ENCODE peak calls at places on chromosomes 2 and 18, in ten cellular contexts. X, I, M, P, O, Z, N, W, Y and U are unnamed samples.
A peak's percentile ranks its signal among the peaks of the same experiment; 100 is the strongest.

GRCh38 chr2:191678437-191679110 is 638 bp downstream of the NABP1 start:
- DNase-seq in X (peak; percentile 78), I (no peak), M (peak; percentile 51), P (peak; percentile 73), O (no peak), Z (no peak), N (peak; percentile 37), W (no peak), Y (peak; percentile 50), U (peak; percentile 74)

GRCh38 chr2:7812231-7812995 is 869.4 kb upstream of the ID2 start:
- DNase-seq in X (no peak), I (peak; percentile 82), M (no peak), P (no peak), O (peak; percentile 79), Z (peak; percentile 78), N (no peak), W (no peak), Y (no peak), U (no peak)

GRCh38 chr2:219127236-219127635 is 33.4 kb downstream of the NHEJ1 start:
- DNase-seq in X (no peak), I (peak; percentile 27), M (no peak), P (no peak), O (no peak), Z (peak; percentile 54), N (no peak), W (no peak), Y (no peak), U (no peak)

GRCh38 chr18:25005602-25006375 is 346.2 kb downstream of the ZNF521 start:
- DNase-seq in X (no peak), I (no peak), M (peak; percentile 30), P (no peak), O (peak; percentile 6), Z (peak; percentile 42), N (no peak), W (no peak), Y (no peak), U (peak; percentile 34)

GRCh38 chr18:45320724-45321123 is 294.6 kb upstream of the SLC14A2 start:
- DNase-seq in X (no peak), I (peak; percentile 66), M (no peak), P (peak; percentile 51), O (peak; percentile 10), Z (peak; percentile 60), N (no peak), W (no peak), Y (no peak), U (no peak)

GRCh38 chr18:80196528-80197320 is 50.6 kb downstream of the PARD6G start:
- DNase-seq in X (no peak), I (peak; percentile 52), M (peak; percentile 16), P (no peak), O (peak; percentile 72), Z (peak; percentile 31), N (no peak), W (no peak), Y (no peak), U (peak; percentile 25)

GRCh38 chr2:217331577-217332139 is 471.8 kb upstream of the TNP1 start:
- DNase-seq in X (no peak), I (peak; percentile 95), M (no peak), P (no peak), O (peak; percentile 71), Z (peak; percentile 85), N (no peak), W (no peak), Y (no peak), U (peak; percentile 41)

GRCh38 chr2:83782122-83782521 is 677.0 kb downstream of the SUCLG1 start:
- DNase-seq in X (no peak), I (no peak), M (no peak), P (no peak), O (no peak), Z (no peak), N (no peak), W (no peak), Y (no peak), U (no peak)

GRCh38 chr2:198316852-198317395 is 512.5 kb downstream of the PLCL1 start:
- DNase-seq in X (peak; percentile 64), I (no peak), M (no peak), P (no peak), O (no peak), Z (no peak), N (no peak), W (no peak), Y (no peak), U (no peak)

GRCh38 chr2:138780451-138780880 is 276 bp upstream of the NXPH2 start:
- DNase-seq in X (no peak), I (no peak), M (no peak), P (no peak), O (no peak), Z (no peak), N (no peak), W (no peak), Y (no peak), U (no peak)

DNA sequence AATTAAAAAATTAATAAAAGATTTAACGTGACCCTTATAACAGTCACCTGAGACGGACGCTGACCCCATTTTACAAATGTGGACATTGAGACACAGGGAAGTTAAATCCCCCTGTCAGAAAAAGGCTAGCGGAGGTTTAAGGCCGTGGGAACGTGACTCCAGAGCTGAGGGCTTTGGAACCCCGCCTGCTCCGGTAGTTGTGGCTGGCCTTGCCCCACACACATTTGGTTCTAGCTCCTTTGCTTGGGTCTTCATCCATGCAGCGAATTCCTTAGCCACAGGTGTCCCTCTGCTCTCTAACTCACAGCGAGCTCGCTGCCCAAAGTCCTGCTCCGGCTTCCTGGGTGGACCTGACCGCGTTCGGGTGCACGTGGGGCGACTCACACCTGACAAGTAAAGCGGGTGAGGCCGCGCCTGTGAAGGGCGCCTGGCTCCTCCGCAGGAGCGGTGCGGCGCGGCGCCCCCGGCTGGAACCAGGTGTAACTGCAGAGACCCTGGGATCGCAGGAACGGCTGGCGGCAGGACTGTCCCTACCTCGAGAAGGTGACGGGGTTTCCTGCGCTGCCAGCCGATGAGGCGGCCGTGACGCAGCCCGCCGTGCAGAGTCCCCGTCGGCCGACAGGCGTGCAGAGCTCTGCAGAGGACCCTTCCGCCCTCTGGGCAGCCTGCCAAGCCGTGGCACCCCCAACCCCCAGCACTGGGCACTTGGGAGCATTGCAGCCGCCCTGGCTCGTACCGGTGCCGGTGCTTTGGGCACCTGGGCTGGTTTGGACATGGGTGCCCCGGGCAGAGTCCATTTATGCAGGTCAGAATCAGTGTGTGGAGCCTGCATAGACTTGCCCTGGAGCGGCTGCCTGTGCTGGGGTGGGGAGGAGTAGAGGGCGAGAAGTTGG is 2.4 kb upstream of the PROC start:
- DNase-seq in X (peak; percentile 86), I (no peak), M (no peak), P (peak; percentile 93), O (peak; percentile 37), Z (no peak), N (peak; percentile 83), W (no peak), Y (peak; percentile 50), U (peak; percentile 76)
- H3K4me3 ChIP-seq in X (peak overlapping the region; percentile 55), I (no peak overlapping the region), M (peak overlapping the region; percentile 4), P (peak overlapping the region; percentile 53), O (peak overlapping the region; percentile 14), Z (no peak overlapping the region), N (peak overlapping the region; percentile 77), W (peak overlapping the region; percentile 33), Y (peak overlapping the region; percentile 67), U (peak overlapping the region; percentile 3)

GRCh38 chr2:47485177-47485576 is 82.2 kb downstream of the MSH2 start:
- DNase-seq in X (no peak), I (no peak), M (no peak), P (no peak), O (no peak), Z (no peak), N (no peak), W (no peak), Y (no peak), U (no peak)

GRCh38 chr2:47487498-47487875 is 84.5 kb downstream of the MSH2 start:
- DNase-seq in X (no peak), I (no peak), M (no peak), P (no peak), O (no peak), Z (no peak), N (no peak), W (no peak), Y (no peak), U (no peak)

GRCh38 chr2:47485751-47486300 is 82.9 kb downstream of the MSH2 start:
- DNase-seq in X (no peak), I (no peak), M (no peak), P (no peak), O (no peak), Z (no peak), N (no peak), W (no peak), Y (no peak), U (no peak)

GRCh38 chr2:47488870-47489584 is 86.1 kb downstream of the MSH2 start:
- DNase-seq in X (no peak), I (peak; percentile 89), M (no peak), P (no peak), O (peak; percentile 78), Z (peak; percentile 88), N (no peak), W (no peak), Y (no peak), U (no peak)

GRCh38 chr2:47486858-47487497 is 84.0 kb downstream of the MSH2 start:
- DNase-seq in X (no peak), I (no peak), M (no peak), P (no peak), O (no peak), Z (no peak), N (no peak), W (no peak), Y (no peak), U (no peak)
- H3K4me3 ChIP-seq in X (no peak overlapping the region), I (no peak overlapping the region), M (no peak overlapping the region), P (no peak overlapping the region), O (no peak overlapping the region), Z (no peak overlapping the region), N (no peak overlapping the region), W (no peak overlapping the region), Y (no peak overlapping the region), U (no peak overlapping the region)

DNA sequence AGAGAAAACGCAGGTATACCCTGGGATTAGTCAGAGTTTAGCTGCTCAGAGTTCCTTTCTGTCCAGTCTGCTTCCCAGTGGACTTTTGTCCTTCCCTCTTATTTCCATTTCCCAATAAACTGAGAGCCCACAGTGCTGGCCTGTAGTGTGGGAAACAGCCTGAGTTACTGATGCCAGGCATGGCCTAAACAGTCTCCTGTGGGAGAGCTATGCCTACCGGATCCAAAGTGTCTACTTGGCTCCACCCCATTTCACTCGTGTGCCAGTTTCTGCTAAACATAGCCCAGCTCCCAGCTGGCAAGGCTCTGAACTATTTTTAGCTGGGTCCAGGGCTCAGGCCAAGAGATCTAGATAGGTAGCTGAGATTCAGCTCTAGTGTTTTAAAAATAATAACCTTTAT is 15.6 kb upstream of the PPP1CB start:
- DNase-seq in X (peak; percentile 52), I (no peak), M (peak; percentile 68), P (peak; percentile 96), O (no peak), Z (peak; percentile 73), N (no peak), W (no peak), Y (peak; percentile 72), U (peak; percentile 71)
- H3K4me3 ChIP-seq in X (no peak overlapping the region), I (no peak overlapping the region), M (no peak overlapping the region), P (no peak overlapping the region), O (no peak overlapping the region), Z (no peak overlapping the region), N (no peak overlapping the region), W (no peak overlapping the region), Y (peak overlapping the region; percentile 59), U (no peak overlapping the region)

DNA sequence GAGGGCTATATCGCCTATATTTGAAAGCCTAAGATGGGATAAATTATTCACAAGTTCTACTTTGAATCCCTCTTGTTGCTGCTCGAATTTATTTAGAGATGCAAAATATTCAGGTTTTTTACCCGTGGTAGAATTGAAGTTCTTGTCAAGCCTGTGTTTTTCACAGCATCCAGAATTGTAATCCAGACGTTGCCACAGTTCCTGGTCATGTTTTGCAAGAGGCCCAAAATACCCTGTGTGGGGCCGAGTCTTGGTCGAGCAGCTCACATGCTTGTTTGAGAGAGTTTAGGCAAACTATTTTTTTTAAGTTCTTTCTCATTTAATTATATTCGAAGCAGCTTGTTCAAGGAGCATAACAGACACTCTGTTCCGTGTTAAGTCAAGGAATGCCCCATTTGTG is 2.6 kb downstream of the SALL3 start:
- DNase-seq in X (no peak), I (no peak), M (no peak), P (no peak), O (peak; percentile 38), Z (no peak), N (no peak), W (no peak), Y (no peak), U (no peak)
- H3K4me3 ChIP-seq in X (no peak overlapping the region), I (peak overlapping the region; percentile 55), M (no peak overlapping the region), P (no peak overlapping the region), O (no peak overlapping the region), Z (no peak overlapping the region), N (no peak overlapping the region), W (no peak overlapping the region), Y (no peak overlapping the region), U (no peak overlapping the region)